ENCODE peak calls at places on chromosome 17, in five cellular contexts. One of them, this sample, is unnamed.

GRCh38 chr17:12719948-12720347 is 54.3 kb downstream of the MYOCD start:
- DNase-seq in neuronal stem cell: no peak
- DNase-seq in trophoblast cell: no peak
- DNase-seq in H1: no peak
- DNase-seq in mesenchymal stem cell: no peak
- DNase-seq in this sample: peak

GRCh38 chr17:74919440-74920305 is 3.4 kb downstream of the USH1G start:
- DNase-seq in neuronal stem cell: no peak
- DNase-seq in trophoblast cell: peak
- DNase-seq in H1: peak
- DNase-seq in mesenchymal stem cell: no peak
- DNase-seq in this sample: peak

GRCh38 chr17:7538891-7539290 is 10.0 kb upstream of the TNFSF12 start:
- DNase-seq in neuronal stem cell: no peak
- DNase-seq in trophoblast cell: no peak
- DNase-seq in H1: no peak
- DNase-seq in mesenchymal stem cell: no peak
- DNase-seq in this sample: no peak

GRCh38 chr17:36511216-36511615 is 23.5 kb downstream of the MYO19 start:
- DNase-seq in neuronal stem cell: no peak
- DNase-seq in trophoblast cell: no peak
- DNase-seq in H1: no peak
- DNase-seq in mesenchymal stem cell: no peak
- DNase-seq in this sample: no peak

GRCh38 chr17:15944720-15945492 is at the start of gene ADORA2B:
- DNase-seq in neuronal stem cell: peak
- DNase-seq in trophoblast cell: peak
- DNase-seq in H1: peak
- DNase-seq in mesenchymal stem cell: peak
- DNase-seq in this sample: peak

GRCh38 chr17:83006515-83007455 is 72.6 kb upstream of the METRNL start:
- DNase-seq in neuronal stem cell: no peak
- DNase-seq in trophoblast cell: no peak
- DNase-seq in H1: no peak
- DNase-seq in mesenchymal stem cell: no peak
- DNase-seq in this sample: no peak

GRCh38 chr17:68646626-68647526 is 45.7 kb upstream of the FAM20A start:
- DNase-seq in neuronal stem cell: no peak
- DNase-seq in trophoblast cell: no peak
- DNase-seq in H1: no peak
- DNase-seq in mesenchymal stem cell: no peak
- DNase-seq in this sample: no peak

GRCh38 chr17:46943511-46944393 is 20.8 kb downstream of the GOSR2 start:
- DNase-seq in neuronal stem cell: no peak
- DNase-seq in trophoblast cell: peak
- DNase-seq in H1: peak
- DNase-seq in mesenchymal stem cell: peak
- DNase-seq in this sample: peak

GRCh38 chr17:79872762-79873161 is 33.5 kb upstream of the CBX4 start:
- DNase-seq in neuronal stem cell: no peak
- DNase-seq in trophoblast cell: no peak
- DNase-seq in H1: no peak
- DNase-seq in mesenchymal stem cell: no peak
- DNase-seq in this sample: no peak

GRCh38 chr17:65628637-65629036 is 67.2 kb upstream of the AXIN2 start:
- DNase-seq in neuronal stem cell: no peak
- DNase-seq in trophoblast cell: no peak
- DNase-seq in H1: no peak
- DNase-seq in mesenchymal stem cell: no peak
- DNase-seq in this sample: no peak

GRCh38 chr17:32927724-32928526 is at the start of gene TMEM98:
- DNase-seq in neuronal stem cell: peak
- DNase-seq in trophoblast cell: no peak
- DNase-seq in H1: peak
- DNase-seq in mesenchymal stem cell: peak
- DNase-seq in this sample: peak

GRCh38 chr17:82793974-82794620 is 42.2 kb downstream of the TBCD start:
- DNase-seq in neuronal stem cell: no peak
- DNase-seq in trophoblast cell: no peak
- DNase-seq in H1: no peak
- DNase-seq in mesenchymal stem cell: no peak
- DNase-seq in this sample: no peak

GRCh38 chr17:50520483-50520882 is 12.1 kb upstream of the EPN3 start:
- DNase-seq in neuronal stem cell: no peak
- DNase-seq in trophoblast cell: no peak
- DNase-seq in H1: no peak
- DNase-seq in mesenchymal stem cell: no peak
- DNase-seq in this sample: no peak

GRCh38 chr17:19305261-19305660 is 57.3 kb downstream of the B9D1 start:
- DNase-seq in neuronal stem cell: no peak
- DNase-seq in trophoblast cell: peak
- DNase-seq in H1: no peak
- DNase-seq in mesenchymal stem cell: no peak
- DNase-seq in this sample: no peak

GRCh38 chr17:146983-147761 is 9.8 kb downstream of the SCGB1C2 start:
- DNase-seq in neuronal stem cell: no peak
- DNase-seq in trophoblast cell: no peak
- DNase-seq in H1: peak
- DNase-seq in mesenchymal stem cell: no peak
- DNase-seq in this sample: no peak

GRCh38 chr17:75752405-75753192 is 12.4 kb downstream of the GALK1 start:
- DNase-seq in neuronal stem cell: no peak
- DNase-seq in trophoblast cell: peak
- DNase-seq in H1: no peak
- DNase-seq in mesenchymal stem cell: no peak
- DNase-seq in this sample: peak

GRCh38 chr17:35795007-35795870 is at the start of gene MMP28:
- DNase-seq in neuronal stem cell: peak
- DNase-seq in trophoblast cell: peak
- DNase-seq in H1: peak
- DNase-seq in mesenchymal stem cell: peak
- DNase-seq in this sample: peak

GRCh38 chr17:8312726-8313600 is 2.9 kb downstream of the ARHGEF15 start:
- DNase-seq in neuronal stem cell: no peak
- DNase-seq in trophoblast cell: no peak
- DNase-seq in H1: no peak
- DNase-seq in mesenchymal stem cell: no peak
- DNase-seq in this sample: no peak

GRCh38 chr17:19742495-19742894 is 5.6 kb downstream of the ALDH3A1 start:
- DNase-seq in neuronal stem cell: no peak
- DNase-seq in trophoblast cell: no peak
- DNase-seq in H1: no peak
- DNase-seq in mesenchymal stem cell: no peak
- DNase-seq in this sample: no peak

GRCh38 chr17:74125160-74125559 is 78.3 kb upstream of the RPL38 start:
- DNase-seq in neuronal stem cell: no peak
- DNase-seq in trophoblast cell: no peak
- DNase-seq in H1: no peak
- DNase-seq in mesenchymal stem cell: no peak
- DNase-seq in this sample: peak

GRCh38 chr17:34760931-34761500 is 181.6 kb downstream of the TMEM132E start:
- DNase-seq in neuronal stem cell: no peak
- DNase-seq in trophoblast cell: no peak
- DNase-seq in H1: no peak
- DNase-seq in mesenchymal stem cell: no peak
- DNase-seq in this sample: peak

GRCh38 chr17:42424991-42425610 is 2.0 kb upstream of the CAVIN1 start:
- DNase-seq in neuronal stem cell: no peak
- DNase-seq in trophoblast cell: no peak
- DNase-seq in H1: no peak
- DNase-seq in mesenchymal stem cell: peak
- DNase-seq in this sample: no peak

GRCh38 chr17:58156839-58157803 is 8.9 kb downstream of the OR4D1 start:
- DNase-seq in neuronal stem cell: peak
- DNase-seq in trophoblast cell: peak
- DNase-seq in H1: peak
- DNase-seq in mesenchymal stem cell: peak
- DNase-seq in this sample: peak

GRCh38 chr17:7444682-7445010 is 215 bp upstream of the CHRNB1 start:
- DNase-seq in neuronal stem cell: no peak
- DNase-seq in trophoblast cell: no peak
- DNase-seq in H1: no peak
- DNase-seq in mesenchymal stem cell: no peak
- DNase-seq in this sample: no peak

GRCh38 chr17:62206550-62206949 is 141.5 kb upstream of the MED13 start:
- DNase-seq in neuronal stem cell: no peak
- DNase-seq in trophoblast cell: no peak
- DNase-seq in H1: no peak
- DNase-seq in mesenchymal stem cell: peak
- DNase-seq in this sample: no peak

GRCh38 chr17:8791910-8792270 is 7.3 kb downstream of the MFSD6L start:
- DNase-seq in neuronal stem cell: no peak
- DNase-seq in trophoblast cell: peak
- DNase-seq in H1: no peak
- DNase-seq in mesenchymal stem cell: peak
- DNase-seq in this sample: peak

GRCh38 chr17:65917560-65917959 is 274.4 kb downstream of the CEP112 start:
- DNase-seq in neuronal stem cell: no peak
- DNase-seq in trophoblast cell: no peak
- DNase-seq in H1: no peak
- DNase-seq in mesenchymal stem cell: no peak
- DNase-seq in this sample: no peak

DNA sequence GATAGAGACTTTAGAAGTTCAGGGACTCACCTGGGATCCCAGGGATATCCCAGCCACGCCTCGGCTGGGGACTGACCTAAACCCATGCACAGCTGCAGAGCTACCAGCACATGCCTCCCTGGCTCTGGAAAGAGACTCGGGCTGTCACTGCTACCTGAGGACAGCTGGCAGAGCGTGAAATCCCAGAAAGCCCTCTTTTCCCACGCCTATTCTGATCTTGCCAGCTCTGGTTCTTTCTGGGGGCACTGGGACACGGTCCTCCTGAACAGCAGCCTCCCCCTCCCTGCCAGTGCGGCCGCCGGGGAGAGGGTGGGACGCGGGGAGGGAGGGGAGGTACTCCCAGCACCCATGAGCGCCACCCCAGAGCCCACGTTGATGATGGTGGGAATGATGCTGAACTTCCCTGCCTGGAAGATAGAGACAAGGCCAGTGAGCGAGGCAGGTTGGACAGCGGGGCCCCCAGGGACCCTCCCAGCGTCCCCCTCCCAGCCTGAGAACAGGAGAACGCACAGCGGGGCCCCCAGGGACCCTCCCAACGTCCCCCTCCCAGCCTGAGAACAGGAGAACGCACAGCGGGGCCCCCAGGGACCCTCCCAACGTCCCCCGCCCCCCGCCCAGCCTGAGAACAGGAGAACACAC is 10.7 kb downstream of the P2RX5 start:
- DNase-seq in neuronal stem cell: no peak
- DNase-seq in trophoblast cell: no peak
- DNase-seq in H1: peak
- DNase-seq in mesenchymal stem cell: no peak
- DNase-seq in this sample: no peak
- H2BK12ac ChIP-seq in neuronal stem cell: no peak
- H2BK12ac ChIP-seq in trophoblast cell: no peak
- H2BK12ac ChIP-seq in H1: no peak
- H2BK12ac ChIP-seq in mesenchymal stem cell: no peak
- H2BK12ac ChIP-seq in this sample: no peak

DNA sequence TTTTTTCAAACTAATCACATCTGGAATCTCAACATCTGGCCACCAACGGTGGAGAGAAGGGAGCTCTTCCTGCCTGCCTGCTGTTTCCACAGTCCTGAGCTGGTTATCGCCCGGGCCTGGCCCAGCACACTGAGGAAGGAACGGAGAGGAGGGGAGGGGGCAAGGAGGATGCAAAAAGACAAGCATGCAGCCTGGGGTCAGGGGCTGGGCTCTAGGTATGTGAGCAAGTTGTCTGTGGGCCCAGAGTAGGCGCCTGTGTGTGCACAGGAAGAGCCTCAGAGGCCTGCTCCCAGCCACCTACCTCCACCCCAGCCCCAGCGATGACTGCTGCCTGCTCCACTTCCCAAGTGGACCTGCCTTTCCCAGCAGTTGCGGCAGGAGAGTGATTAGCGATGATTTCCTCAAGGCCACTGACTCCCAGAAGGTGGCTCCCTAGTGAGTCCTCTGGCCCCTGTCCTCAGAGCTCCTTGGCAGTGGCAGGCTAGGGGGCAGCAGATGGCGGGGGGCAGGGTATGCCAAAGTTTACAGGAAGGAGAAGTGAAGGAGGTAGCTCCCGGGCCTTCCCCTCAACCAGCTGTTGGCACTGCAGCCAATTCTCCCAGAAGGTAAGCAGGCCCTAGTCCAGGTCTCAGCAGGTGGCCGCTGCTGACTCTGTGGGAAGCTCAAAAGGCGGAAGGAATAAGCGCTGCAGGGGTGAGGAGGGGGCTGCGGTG is 27.0 kb upstream of the RASD1 start:
- DNase-seq in neuronal stem cell: no peak
- DNase-seq in trophoblast cell: no peak
- DNase-seq in H1: no peak
- DNase-seq in mesenchymal stem cell: no peak
- DNase-seq in this sample: peak
- H2BK12ac ChIP-seq in neuronal stem cell: no peak
- H2BK12ac ChIP-seq in trophoblast cell: no peak
- H2BK12ac ChIP-seq in H1: no peak
- H2BK12ac ChIP-seq in mesenchymal stem cell: no peak
- H2BK12ac ChIP-seq in this sample: no peak

DNA sequence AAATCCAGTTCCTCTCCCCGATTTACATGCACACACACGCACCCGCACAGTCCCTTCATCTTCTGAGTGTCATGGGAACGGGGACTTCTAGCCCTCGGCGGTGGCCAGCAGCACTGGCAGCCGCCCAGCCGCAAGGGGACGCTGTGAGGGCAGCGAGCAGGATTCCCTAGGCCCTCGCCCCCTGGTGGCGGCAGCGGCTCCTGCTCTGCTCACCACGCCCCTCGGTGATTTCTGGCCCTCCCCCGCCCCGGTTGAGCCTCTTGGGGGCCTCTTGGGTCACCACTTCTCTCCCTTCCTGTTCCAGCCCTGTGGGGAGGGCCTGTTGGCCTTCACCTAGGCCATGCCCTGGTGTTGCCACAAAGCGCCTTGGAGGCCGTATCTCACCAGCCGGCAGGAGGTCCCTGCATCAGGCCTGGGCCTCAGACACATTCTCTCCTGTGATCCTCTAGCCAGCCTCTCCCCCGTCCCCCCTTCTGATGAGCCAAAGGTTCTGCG is 75.2 kb upstream of the KSR1 start:
- DNase-seq in neuronal stem cell: peak
- DNase-seq in trophoblast cell: peak
- DNase-seq in H1: peak
- DNase-seq in mesenchymal stem cell: peak
- DNase-seq in this sample: peak
- H2BK12ac ChIP-seq in neuronal stem cell: peak
- H2BK12ac ChIP-seq in trophoblast cell: peak
- H2BK12ac ChIP-seq in H1: peak
- H2BK12ac ChIP-seq in mesenchymal stem cell: no peak
- H2BK12ac ChIP-seq in this sample: no peak

DNA sequence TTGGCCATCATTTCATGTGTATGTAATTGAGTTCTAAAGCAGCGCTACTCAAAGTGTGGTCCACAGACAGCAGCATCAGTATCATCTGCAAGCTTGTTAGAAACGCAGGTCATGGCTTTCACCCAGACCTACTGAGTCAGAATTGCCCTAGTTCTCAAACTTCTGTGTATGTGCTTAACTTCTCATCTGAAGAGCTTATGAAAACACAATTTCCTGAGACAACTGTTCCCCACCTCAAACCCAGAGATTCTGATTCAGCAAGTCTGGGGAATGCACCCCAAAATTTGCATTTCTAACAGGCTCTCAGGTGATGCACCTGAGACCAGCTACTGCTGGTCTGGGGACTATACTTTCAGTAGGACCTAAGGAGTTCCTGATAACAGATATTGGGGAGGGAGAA is 29.1 kb upstream of the SKAP1 start:
- DNase-seq in neuronal stem cell: no peak
- DNase-seq in trophoblast cell: no peak
- DNase-seq in H1: no peak
- DNase-seq in mesenchymal stem cell: no peak
- DNase-seq in this sample: no peak
- H2BK12ac ChIP-seq in neuronal stem cell: no peak
- H2BK12ac ChIP-seq in trophoblast cell: no peak
- H2BK12ac ChIP-seq in H1: no peak
- H2BK12ac ChIP-seq in mesenchymal stem cell: no peak
- H2BK12ac ChIP-seq in this sample: no peak